ENCODE peak calls at places on chromosomes 13 and 19, in four cellular contexts. R is stimulated activated CD4-positive, alpha-beta T cell treated with anti-CD3 and anti-CD28 coated beads, Interleukin-4, amount 100 ng/mL, for 24 hours; U is activated naive CD8-positive, alpha-beta T cell treated with anti-CD3 and anti-CD28 coated beads, Interleukin-2, amount 50 U/mL, for 16 hours; P is right lobe of liver. I is an unnamed sample.

GRCh38 chr13:44331912-44332840 is 41.4 kb upstream of the SERP2 start:
- DNase-seq in R (no peak), P (no peak), U (no peak), I (no peak)

GRCh38 chr19:52231154-52231565 is 38.2 kb upstream of the ZNF766 start:
- DNase-seq in P (no peak), U (no peak), R (no peak), I (no peak)

GRCh38 chr13:40146586-40147240 is 491.3 kb downstream of the COG6 start:
- DNase-seq in U (no peak), R (peak; percentile 33), P (no peak), I (no peak)

GRCh38 chr13:42654212-42654611 is 80.3 kb downstream of the TNFSF11 start:
- DNase-seq in R (no peak), P (no peak), U (no peak), I (no peak)

GRCh38 chr19:48290923-48291700 is 21.2 kb downstream of the ZNF114 start:
- DNase-seq in P (peak; percentile 74), R (peak; percentile 62), U (peak; percentile 28), I (peak; percentile 78)

GRCh38 chr19:33205531-33206260 is 11.6 kb downstream of the LRP3 start:
- DNase-seq in P (peak; percentile 49), R (no peak), U (no peak), I (no peak)

GRCh38 chr19:8334458-8335342 is 8.4 kb downstream of the KANK3 start:
- DNase-seq in P (peak; percentile 64), R (no peak), U (no peak), I (peak; percentile 59)

GRCh38 chr13:38496956-38497355 is 147.3 kb downstream of the UFM1 start:
- DNase-seq in R (no peak), U (no peak), P (no peak), I (no peak)

GRCh38 chr13:58547419-58547818 is 915.9 kb downstream of the PCDH17 start:
- DNase-seq in U (no peak), P (no peak), R (no peak), I (no peak)

GRCh38 chr19:8158411-8159074 is 9.2 kb upstream of the FBN3 start:
- DNase-seq in R (peak; percentile 52), U (peak; percentile 7), P (peak; percentile 64), I (peak; percentile 49)

GRCh38 chr19:19452241-19453128 is 47.0 kb downstream of the GATAD2A start:
- DNase-seq in P (no peak), U (no peak), R (no peak), I (no peak)

GRCh38 chr19:5238700-5239099 is 101.9 kb downstream of the PTPRS start:
- DNase-seq in U (no peak), R (no peak), P (no peak), I (no peak)

GRCh38 chr13:92838786-92839185 is 387.8 kb upstream of the GPC6 start:
- DNase-seq in U (no peak), R (no peak), P (no peak), I (no peak)

GRCh38 chr13:110634558-110634957 is 19.2 kb downstream of the NAXD start:
- DNase-seq in R (no peak), U (no peak), P (no peak), I (no peak)

GRCh38 chr19:3359850-3360493 is 6.4 kb upstream of the NFIC start:
- DNase-seq in U (no peak), P (no peak), R (peak; percentile 27), I (no peak)

GRCh38 chr19:9936151-9937000 is at the start of gene OLFM2:
- DNase-seq in U (no peak), R (no peak), P (peak; percentile 52), I (no peak)

GRCh38 chr13:65260938-65261880 is 1968.9 kb downstream of the PCDH9 start:
- DNase-seq in R (no peak), U (no peak), P (no peak), I (no peak)

GRCh38 chr13:77868717-77869116 is 49.9 kb downstream of the EDNRB start:
- DNase-seq in P (no peak), U (no peak), R (no peak), I (no peak)

GRCh38 chr13:74889321-74889720 is 592.6 kb downstream of the TBC1D4 start:
- DNase-seq in U (no peak), R (no peak), P (no peak), I (no peak)

GRCh38 chr13:24323036-24323738 is 13.8 kb downstream of the C1QTNF9 start:
- DNase-seq in P (no peak), R (no peak), U (no peak), I (peak; percentile 39)

GRCh38 chr19:1173845-1174809 is at the start of gene SBNO2:
- DNase-seq in U (peak; percentile 81), R (peak; percentile 93), P (peak; percentile 91), I (peak; percentile 96)

GRCh38 chr19:45809643-45810159 is 5.4 kb downstream of the RSPH6A start:
- DNase-seq in U (no peak), R (no peak), P (no peak), I (no peak)

GRCh38 chr13:105763851-105764250 is 771.6 kb downstream of the EFNB2 start:
- DNase-seq in R (no peak), P (no peak), U (no peak), I (no peak)

GRCh38 chr19:19109601-19110000 is 28.7 kb downstream of the TMEM161A start:
- DNase-seq in R (no peak), P (no peak), U (no peak), I (no peak)

GRCh38 chr19:35040826-35041547 is 534 bp upstream of the HPN start:
- DNase-seq in R (peak; percentile 30), U (no peak), P (peak; percentile 100), I (peak; percentile 82)

GRCh38 chr19:35553385-35554000 is 8.1 kb downstream of the TMEM147 start:
- DNase-seq in P (no peak), R (no peak), U (no peak), I (no peak)